ENCODE peak calls at places on chromosome 12, in seven cellular contexts. C is lung, Y is hepatocyte, J is mesothelial cell of epicardium, A is fibroblast of mammary gland, L is GM12864, E is endothelial cell. T is an unnamed sample.

GRCh38 chr12:117936722-117937484 is 31.9 kb downstream of the KSR2 start:
- DNase-seq in C (no peak), Y (no peak), J (no peak), A (no peak), L (no peak), E (no peak), T (no peak)

GRCh38 chr12:120972870-120973543 is 5.3 kb upstream of the HNF1A start:
- DNase-seq in C (peak; percentile 49), Y (peak; percentile 55), J (no peak), A (no peak), L (no peak), E (no peak), T (no peak)

GRCh38 chr12:114701104-114701414 is 17.1 kb upstream of the TBX3 start:
- DNase-seq in C (no peak), Y (no peak), J (no peak), A (no peak), L (no peak), E (no peak), T (no peak)

GRCh38 chr12:15589328-15590032 is 199.7 kb downstream of the EPS8 start:
- DNase-seq in C (no peak), Y (no peak), J (no peak), A (no peak), L (no peak), E (no peak), T (no peak)

GRCh38 chr12:2498961-2499500 is 295.7 kb upstream of the FKBP4 start:
- DNase-seq in C (no peak), Y (peak; percentile 17), J (no peak), A (no peak), L (no peak), E (no peak), T (no peak)

GRCh38 chr12:24491968-24492367 is 456.9 kb downstream of the BCAT1 start:
- DNase-seq in C (no peak), Y (no peak), J (no peak), A (no peak), L (no peak), E (no peak), T (no peak)

GRCh38 chr12:58917699-58918334 is 2.5 kb downstream of the LRIG3 start:
- DNase-seq in C (no peak), Y (no peak), J (no peak), A (no peak), L (no peak), E (no peak), T (no peak)

GRCh38 chr12:96035283-96036236 is at the start of gene LTA4H:
- DNase-seq in C (peak; percentile 98), Y (peak; percentile 100), J (peak; percentile 93), A (peak; percentile 98), L (peak; percentile 97), E (peak; percentile 93), T (peak; percentile 95)

GRCh38 chr12:25875661-25876060 is 82.8 kb upstream of the RASSF8 start:
- DNase-seq in C (no peak), Y (no peak), J (no peak), A (no peak), L (no peak), E (no peak), T (no peak)

GRCh38 chr12:121894633-121895032 is 6.0 kb downstream of the PSMD9 start:
- DNase-seq in C (no peak), Y (peak; percentile 62), J (no peak), A (peak; percentile 63), L (no peak), E (no peak), T (no peak)

GRCh38 chr12:114869091-114869834 is 185.3 kb upstream of the TBX3 start:
- DNase-seq in C (no peak), Y (peak; percentile 60), J (no peak), A (peak; percentile 91), L (no peak), E (no peak), T (no peak)

GRCh38 chr12:81329088-81329487 is 251.2 kb downstream of the ACSS3 start:
- DNase-seq in C (no peak), Y (peak; percentile 12), J (no peak), A (peak; percentile 59), L (peak; percentile 1), E (peak; percentile 30), T (no peak)

GRCh38 chr12:46088040-46088439 is 97.7 kb upstream of the SCAF11 start:
- DNase-seq in C (no peak), Y (no peak), J (no peak), A (no peak), L (no peak), E (no peak), T (no peak)

GRCh38 chr12:99154264-99154982 is 493.1 kb upstream of the GARIN6 start:
- DNase-seq in C (no peak), Y (no peak), J (peak; percentile 38), A (no peak), L (no peak), E (no peak), T (no peak)

GRCh38 chr12:122641976-122642375 is 61.2 kb downstream of the HCAR2 start:
- DNase-seq in C (no peak), Y (no peak), J (no peak), A (peak; percentile 80), L (no peak), E (no peak), T (no peak)

GRCh38 chr12:1797011-1797901 is 23.1 kb upstream of the LRTM2 start:
- DNase-seq in C (peak; percentile 58), Y (no peak), J (peak; percentile 25), A (peak; percentile 10), L (no peak), E (no peak), T (peak; percentile 56)

GRCh38 chr12:127205781-127206535 is 1061.0 kb upstream of the TMEM132C start:
- DNase-seq in C (no peak), Y (peak; percentile 31), J (no peak), A (no peak), L (no peak), E (no peak), T (no peak)

GRCh38 chr12:95304673-95305198 is 87.1 kb downstream of the VEZT start:
- DNase-seq in C (no peak), Y (no peak), J (no peak), A (peak; percentile 40), L (no peak), E (no peak), T (no peak)

GRCh38 chr12:39365364-39366001 is 77.4 kb downstream of the KIF21A start:
- DNase-seq in C (no peak), Y (no peak), J (no peak), A (peak; percentile 14), L (no peak), E (no peak), T (no peak)

GRCh38 chr12:115261249-115261648 is 577.3 kb upstream of the TBX3 start:
- DNase-seq in C (no peak), Y (no peak), J (no peak), A (no peak), L (no peak), E (no peak), T (no peak)

GRCh38 chr12:2722806-2723205 is 72.0 kb upstream of the FKBP4 start:
- DNase-seq in C (no peak), Y (no peak), J (no peak), A (peak; percentile 5), L (no peak), E (no peak), T (no peak)

GRCh38 chr12:16606201-16606849 is 363 bp upstream of the LMO3 start:
- DNase-seq in C (peak; percentile 59), Y (peak; percentile 59), J (no peak), A (peak; percentile 29), L (no peak), E (no peak), T (peak; percentile 40)

GRCh38 chr12:123034865-123035264 is 54.4 kb downstream of the ARL6IP4 start:
- DNase-seq in C (no peak), Y (no peak), J (no peak), A (peak; percentile 84), L (no peak), E (no peak), T (no peak)

GRCh38 chr12:1580036-1580435 is 14.3 kb downstream of the FBXL14 start:
- DNase-seq in C (no peak), Y (no peak), J (no peak), A (no peak), L (no peak), E (no peak), T (no peak)

GRCh38 chr12:15563683-15564082 is 225.5 kb downstream of the EPS8 start:
- DNase-seq in C (no peak), Y (no peak), J (no peak), A (peak; percentile 91), L (no peak), E (no peak), T (no peak)

GRCh38 chr12:11872055-11872454 is 198.7 kb upstream of the BCL2L14 start:
- DNase-seq in C (no peak), Y (no peak), J (no peak), A (no peak), L (no peak), E (no peak), T (no peak)

GRCh38 chr12:94867066-94867855 is 136.2 kb downstream of the NDUFA12 start:
- DNase-seq in C (no peak), Y (no peak), J (no peak), A (peak; percentile 8), L (no peak), E (no peak), T (peak; percentile 34)

GRCh38 chr12:54431911-54432814 is 13.1 kb upstream of the ITGA5 start:
- DNase-seq in C (peak; percentile 43), Y (peak; percentile 71), J (no peak), A (peak; percentile 97), L (no peak), E (peak; percentile 57), T (no peak)

GRCh38 chr12:33876618-33877017 is 145.7 kb upstream of the ALG10 start:
- DNase-seq in C (no peak), Y (no peak), J (no peak), A (no peak), L (no peak), E (no peak), T (no peak)

GRCh38 chr12:130026608-130027176 is 122.9 kb upstream of the TMEM132D start:
- DNase-seq in C (no peak), Y (peak; percentile 71), J (no peak), A (peak; percentile 8), L (no peak), E (no peak), T (no peak)
- TF ChIP-seq CTCF in C (peak; percentile 2), Y (peak; percentile 72), J (peak; percentile 42), A (peak; percentile 41), L (peak; percentile 72), E (no peak), T (peak; percentile 69)

GRCh38 chr12:30323008-30323407 is 372.7 kb downstream of the IPO8 start:
- DNase-seq in C (no peak), Y (no peak), J (no peak), A (no peak), L (no peak), E (no peak), T (no peak)
- TF ChIP-seq CTCF in C (no peak), Y (no peak), J (no peak), A (no peak), L (no peak), E (no peak), T (no peak)

GRCh38 chr12:43942379-43942778 is 106.5 kb downstream of the TMEM117 start:
- DNase-seq in C (no peak), Y (no peak), J (no peak), A (no peak), L (no peak), E (no peak), T (no peak)

GRCh38 chr12:43937947-43938346 is 102.1 kb downstream of the TMEM117 start:
- DNase-seq in C (no peak), Y (peak; percentile 11), J (no peak), A (peak; percentile 27), L (no peak), E (no peak), T (no peak)
- TF ChIP-seq CTCF in C (no peak), Y (peak; percentile 31), J (peak; percentile 60), A (peak; percentile 36), L (peak; percentile 40), E (peak; percentile 61), T (no peak)

GRCh38 chr12:52358575-52359350 is 8.5 kb downstream of the KRT85 start:
- DNase-seq in C (no peak), Y (no peak), J (peak; percentile 0), A (no peak), L (peak; percentile 45), E (no peak), T (peak; percentile 69)
- TF ChIP-seq CTCF in C (no peak), Y (no peak), J (no peak), A (no peak), L (peak; percentile 33), E (no peak), T (no peak)

T was measured in GM10248.